ENCODE peak calls at places on chromosomes 11 and 22, in five cellular contexts. Z is HuH-7.5, C is RPMI8226, T is choroid plexus epithelial cell, O is pons. F is an unnamed sample.

GRCh38 chr11:79060534-79060933 is 380.3 kb downstream of the TENM4 start:
- DNase-seq in Z (no peak), C (no peak), T (no peak), O (no peak), F (no peak)

GRCh38 chr22:38923463-38924196 is 33.8 kb upstream of the APOBEC3A start:
- DNase-seq in Z (peak; percentile 55), C (no peak), T (peak; percentile 61), O (peak; percentile 90), F (peak; percentile 69)

GRCh38 chr11:68843703-68844312 is 2.1 kb upstream of the CPT1A start:
- DNase-seq in Z (peak; percentile 97), C (peak; percentile 98), T (no peak), O (no peak), F (no peak)

GRCh38 chr11:67118059-67118766 is 850 bp upstream of the KDM2A start:
- DNase-seq in Z (peak; percentile 97), C (peak; percentile 31), T (peak; percentile 35), O (no peak), F (no peak)

GRCh38 chr22:26416670-26417270 is 12.3 kb upstream of the ASPHD2 start:
- DNase-seq in Z (no peak), C (no peak), T (peak; percentile 84), O (no peak), F (peak; percentile 73)

GRCh38 chr22:29765905-29766631 is 739 bp downstream of the ZMAT5 start:
- DNase-seq in Z (peak; percentile 47), C (peak; percentile 40), T (peak; percentile 12), O (no peak), F (no peak)

GRCh38 chr11:108568183-108568858 is 25.2 kb downstream of the EXPH5 start:
- DNase-seq in Z (no peak), C (no peak), T (no peak), O (peak; percentile 32), F (no peak)

GRCh38 chr11:96073536-96073935 is 149.6 kb upstream of the MTMR2 start:
- DNase-seq in Z (no peak), C (no peak), T (no peak), O (no peak), F (no peak)

GRCh38 chr11:2309251-2310072 is 7.6 kb downstream of the TSPAN32 start:
- DNase-seq in Z (no peak), C (no peak), T (no peak), O (no peak), F (no peak)

GRCh38 chr11:128506999-128507591 is 80.3 kb downstream of the ETS1 start:
- DNase-seq in Z (no peak), C (no peak), T (peak; percentile 90), O (no peak), F (peak; percentile 93)

GRCh38 chr11:34619062-34619516 is 1.8 kb upstream of the EHF start:
- DNase-seq in Z (no peak), C (no peak), T (no peak), O (no peak), F (no peak)

GRCh38 chr11:121418625-121419114 is 33.4 kb upstream of the SORL1 start:
- DNase-seq in Z (no peak), C (peak; percentile 85), T (no peak), O (peak; percentile 55), F (no peak)

GRCh38 chr22:36764060-36764459 is 11.9 kb downstream of the IFT27 start:
- DNase-seq in Z (no peak), C (no peak), T (no peak), O (no peak), F (no peak)

GRCh38 chr11:58923300-58923788 is 15.9 kb upstream of the GLYATL1 start:
- DNase-seq in Z (no peak), C (peak; percentile 72), T (peak; percentile 35), O (peak; percentile 36), F (peak; percentile 37)

GRCh38 chr11:110829873-110830272 is 117.6 kb upstream of the ARHGAP20 start:
- DNase-seq in Z (no peak), C (no peak), T (no peak), O (no peak), F (no peak)

GRCh38 chr11:36034572-36035331 is 90.9 kb downstream of the LDLRAD3 start:
- DNase-seq in Z (peak; percentile 34), C (no peak), T (peak; percentile 86), O (no peak), F (peak; percentile 78)

GRCh38 chr11:22516136-22516535 is 109.5 kb downstream of the FANCF start:
- DNase-seq in Z (no peak), C (no peak), T (no peak), O (no peak), F (no peak)

GRCh38 chr11:31246451-31247165 is 122.9 kb downstream of the DCDC1 start:
- DNase-seq in Z (no peak), C (no peak), T (peak; percentile 41), O (no peak), F (peak; percentile 49)

GRCh38 chr11:890794-891600 is 19.6 kb downstream of the CHID1 start:
- DNase-seq in Z (no peak), C (no peak), T (no peak), O (no peak), F (no peak)